ENCODE peak calls at places on chromosome 1, in six cellular contexts. Q is M059J; P is cardiac muscle cell; N is A549; W is T-helper 9 cell; D is stimulated activated CD4-positive, alpha-beta T cell treated with anti-CD3 and anti-CD28 coated beads, Interleukin-4, amount 100 ng/mL, for 48 hours. G is an unnamed sample.

GRCh38 chr1:92410706-92411105 is 76.0 kb downstream of the GFI1 start:
- DNase-seq in P (no peak), Q (no peak), D (peak; percentile 12), N (no peak), W (peak; percentile 10), G (no peak)

GRCh38 chr1:61446531-61446991 is 278.4 kb downstream of the TM2D1 start:
- DNase-seq in P (no peak), W (no peak), Q (no peak), D (no peak), N (no peak), G (peak; percentile 76)

GRCh38 chr1:201696217-201696761 is 132.7 kb upstream of the IPO9 start:
- DNase-seq in W (no peak), N (no peak), Q (peak; percentile 99), D (no peak), P (no peak), G (peak; percentile 74)

GRCh38 chr1:235702412-235702811 is 52.8 kb upstream of the GNG4 start:
- DNase-seq in P (no peak), N (no peak), W (no peak), Q (no peak), D (no peak), G (no peak)

GRCh38 chr1:162500805-162501204 is 3.2 kb downstream of the UHMK1 start:
- DNase-seq in N (no peak), P (no peak), Q (no peak), W (no peak), D (no peak), G (no peak)

GRCh38 chr1:230753586-230754251 is 6.5 kb downstream of the CAPN9 start:
- DNase-seq in N (no peak), P (peak; percentile 76), D (no peak), W (no peak), Q (no peak), G (peak; percentile 37)

GRCh38 chr1:243253927-243254232 is 1.2 kb downstream of the CEP170 start:
- DNase-seq in D (no peak), N (no peak), P (peak; percentile 8), W (no peak), Q (no peak), G (no peak)

GRCh38 chr1:241518447-241519307 is 878 bp downstream of the FH start:
- DNase-seq in Q (peak; percentile 31), N (no peak), P (peak; percentile 1), W (no peak), D (no peak), G (peak; percentile 26)

GRCh38 chr1:212498243-212498642 is 65.5 kb downstream of the NENF start:
- DNase-seq in D (no peak), N (peak; percentile 35), Q (peak; percentile 67), P (peak; percentile 81), W (no peak), G (peak; percentile 61)

GRCh38 chr1:91732291-91732953 is 153.5 kb downstream of the TGFBR3 start:
- DNase-seq in D (peak; percentile 38), W (no peak), N (peak; percentile 47), P (no peak), Q (peak; percentile 96), G (peak; percentile 96)

GRCh38 chr1:81114191-81114590 is 686.5 kb upstream of the ADGRL2 start:
- DNase-seq in D (no peak), W (no peak), N (no peak), Q (no peak), P (no peak), G (no peak)

GRCh38 chr1:38766125-38766524 is 93.4 kb downstream of the RRAGC start:
- DNase-seq in N (no peak), Q (no peak), W (no peak), D (no peak), P (no peak), G (no peak)

G was measured in kidney tubule cell.